ENCODE peak calls at places on chromosomes 13 and 19, in nine cellular contexts. B is spleen, Z is breast epithelium, X is H1, F is transverse colon, M is sigmoid colon, W is upper lobe of left lung, Y is SK-N-MC, H is GM12878. J is an unnamed sample.

GRCh38 chr13:42971670-42972355 is 20.2 kb downstream of the EPSTI1 start:
- DNase-seq in M (no peak), Z (no peak), B (no peak), H (no peak), Y (no peak), F (no peak), X (no peak), W (no peak), J (no peak)

GRCh38 chr13:64900039-64900438 is 2330.1 kb downstream of the PCDH9 start:
- DNase-seq in W (no peak), Z (no peak), X (no peak), B (no peak), H (no peak), M (peak; percentile 60), F (no peak), Y (no peak), J (no peak)

GRCh38 chr13:39266426-39266825 is 228.2 kb downstream of the NHLRC3 start:
- DNase-seq in H (no peak), Y (no peak), B (no peak), Z (no peak), X (no peak), F (no peak), M (no peak), W (no peak), J (no peak)

GRCh38 chr19:5665781-5666513 is 14.4 kb downstream of the MICOS13 start:
- DNase-seq in Z (no peak), B (peak; percentile 15), F (no peak), X (no peak), H (peak; percentile 20), Y (no peak), W (no peak), M (no peak), J (no peak)

GRCh38 chr19:38727868-38728660 is 16.2 kb downstream of the CAPN12 start:
- DNase-seq in M (no peak), X (no peak), Y (no peak), F (no peak), W (peak; percentile 69), B (peak; percentile 70), H (no peak), Z (no peak), J (no peak)

GRCh38 chr19:17671906-17672305 is 16.2 kb downstream of the UNC13A start:
- DNase-seq in Z (no peak), H (no peak), W (no peak), F (no peak), B (no peak), X (no peak), Y (no peak), M (no peak), J (no peak)

GRCh38 chr13:105363747-105364177 is 1171.7 kb downstream of the EFNB2 start:
- DNase-seq in Z (no peak), B (no peak), Y (peak; percentile 58), F (no peak), H (no peak), M (no peak), X (no peak), W (no peak), J (no peak)

GRCh38 chr13:75455962-75456361 is 26.0 kb downstream of the TBC1D4 start:
- DNase-seq in M (no peak), H (no peak), F (no peak), W (no peak), B (no peak), Y (no peak), X (no peak), Z (no peak), J (no peak)

GRCh38 chr13:79003989-79004550 is 345.1 kb upstream of the OBI1 start:
- DNase-seq in Z (no peak), M (no peak), X (no peak), B (no peak), F (no peak), H (no peak), W (no peak), Y (no peak), J (no peak)

GRCh38 chr19:1360818-1361461 is 22.8 kb upstream of the NDUFS7 start:
- DNase-seq in H (no peak), W (peak; percentile 92), F (peak; percentile 35), Z (peak; percentile 60), X (no peak), M (peak; percentile 86), B (no peak), Y (no peak), J (no peak)

GRCh38 chr13:28357846-28358496 is 137.0 kb downstream of the FLT1 start:
- DNase-seq in B (no peak), Z (no peak), F (no peak), Y (no peak), H (no peak), W (no peak), M (no peak), X (no peak), J (no peak)

GRCh38 chr19:56112313-56112709 is 8.8 kb downstream of the ZNF787 start:
- DNase-seq in H (no peak), Y (no peak), Z (no peak), W (no peak), F (no peak), M (no peak), X (no peak), B (no peak), J (no peak)

GRCh38 chr19:12648088-12648487 is 18.5 kb downstream of the MAN2B1 start:
- DNase-seq in B (no peak), H (no peak), X (no peak), F (no peak), Y (no peak), M (no peak), Z (no peak), W (peak; percentile 86), J (no peak)

DNA sequence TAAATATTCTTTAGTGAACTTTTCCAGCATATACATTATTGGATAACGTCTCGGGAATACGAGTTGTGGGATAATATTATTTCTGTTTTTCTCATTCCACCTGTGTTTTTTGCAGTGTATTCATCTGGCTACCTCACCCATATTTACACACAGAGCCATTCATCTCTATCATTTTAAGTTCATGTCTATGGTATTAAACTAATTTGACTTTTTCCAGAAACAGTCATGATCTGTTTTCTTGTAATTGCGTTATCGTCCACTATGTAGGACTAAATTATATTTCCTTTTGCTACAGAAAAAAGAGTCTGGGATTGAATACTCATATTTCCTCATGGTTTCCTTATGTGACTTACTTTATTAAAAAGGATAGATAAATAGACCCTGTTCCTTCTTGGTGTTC is 2.7 kb downstream of the ATP11A start:
- DNase-seq in M (no peak), H (no peak), X (no peak), Z (no peak), B (no peak), Y (no peak), W (no peak), F (no peak), J (no peak)
- TF ChIP-seq POLR2AphosphoS5 in M (no peak), H (no peak), X (no peak), Z (no peak), B (no peak), Y (no peak), W (no peak), F (no peak), J (no peak)

GRCh38 chr19:58471736-58472135 is 4.4 kb upstream of the ZNF446 start:
- DNase-seq in Y (no peak), W (peak; percentile 82), B (no peak), X (no peak), Z (no peak), F (no peak), H (no peak), M (no peak), J (no peak)
- TF ChIP-seq POLR2AphosphoS5 in Y (no peak), W (no peak), B (peak; percentile 31), X (no peak), Z (no peak), F (no peak), H (no peak), M (no peak), J (no peak)

GRCh38 chr19:49427855-49428546 is 2.8 kb downstream of the GFY start:
- DNase-seq in F (no peak), M (no peak), W (peak; percentile 87), B (no peak), X (no peak), Z (no peak), Y (no peak), H (no peak), J (no peak)

GRCh38 chr19:49423985-49424303 is 703 bp upstream of the PTH2 start:
- DNase-seq in F (no peak), M (no peak), W (no peak), Z (no peak), X (no peak), Y (no peak), B (no peak), H (no peak), J (no peak)

GRCh38 chr19:49427339-49427738 is 2.2 kb downstream of the GFY start:
- DNase-seq in Y (no peak), F (no peak), Z (no peak), H (no peak), M (no peak), B (no peak), W (no peak), X (no peak), J (no peak)

GRCh38 chr19:49425178-49425577 is at the start of gene GFY:
- DNase-seq in W (no peak), Y (no peak), X (no peak), B (no peak), H (no peak), M (no peak), F (no peak), Z (no peak), J (no peak)

GRCh38 chr19:49425922-49426592 is 869 bp downstream of the GFY start:
- DNase-seq in W (peak; percentile 85), X (peak; percentile 84), B (no peak), Y (no peak), Z (no peak), M (no peak), F (no peak), H (no peak), J (no peak)
- TF ChIP-seq POLR2AphosphoS5 in W (no peak), X (no peak), B (no peak), Y (no peak), Z (no peak), M (no peak), F (no peak), H (no peak), J (no peak)

GRCh38 chr13:95184317-95184716 is 116.9 kb downstream of the ABCC4 start:
- DNase-seq in Z (no peak), F (no peak), X (no peak), H (no peak), M (no peak), W (no peak), Y (no peak), B (no peak), J (no peak)
- TF ChIP-seq POLR2AphosphoS5 in Z (no peak), F (no peak), X (no peak), H (no peak), M (no peak), W (no peak), Y (no peak), B (no peak), J (no peak)

GRCh38 chr19:29389495-29389894 is 136.3 kb upstream of the VSTM2B start:
- DNase-seq in Z (peak; percentile 79), W (no peak), F (no peak), X (no peak), B (no peak), Y (no peak), H (no peak), M (no peak), J (no peak)
- TF ChIP-seq POLR2AphosphoS5 in Z (peak; percentile 55), W (no peak), F (no peak), X (no peak), B (no peak), Y (no peak), H (no peak), M (no peak), J (no peak)

J was measured in GM12891.